ENCODE peak calls at places on chromosomes 6 and 20, in six cellular contexts. U is heart right ventricle, S is PC-9, Z is neuronal stem cell, W is mesenchymal stem cell, I is aorta. D is an unnamed sample.

GRCh38 chr6:169345198-169345597 is 91.6 kb upstream of the THBS2 start:
- DNase-seq in S (no peak), U (no peak), Z (no peak), W (no peak), I (no peak), D (no peak)

GRCh38 chr20:43191946-43192847 is 2.5 kb upstream of the PTPRT start:
- DNase-seq in U (no peak), W (no peak), S (no peak), Z (no peak), I (no peak), D (peak; percentile 34)

GRCh38 chr6:113457156-113457555 is 400.0 kb upstream of the MARCKS start:
- DNase-seq in Z (no peak), W (peak; percentile 98), S (no peak), I (peak; percentile 67), U (peak; percentile 7), D (no peak)

GRCh38 chr20:50008007-50008406 is 25.2 kb downstream of the SNAI1 start:
- DNase-seq in Z (no peak), U (no peak), I (no peak), W (no peak), S (no peak), D (no peak)

GRCh38 chr20:60477958-60478357 is 519.7 kb downstream of the CDH26 start:
- DNase-seq in S (no peak), Z (no peak), I (peak; percentile 66), U (peak; percentile 37), W (no peak), D (no peak)

GRCh38 chr6:35797837-35798526 is 859 bp upstream of the CLPS start:
- DNase-seq in U (no peak), S (no peak), I (no peak), Z (no peak), W (no peak), D (no peak)

GRCh38 chr20:15814903-15815302 is 758.3 kb downstream of the KIF16B start:
- DNase-seq in S (peak; percentile 87), Z (no peak), U (no peak), I (no peak), W (no peak), D (no peak)

GRCh38 chr20:16927031-16927430 is 178.9 kb downstream of the OTOR start:
- DNase-seq in S (no peak), I (no peak), W (no peak), U (no peak), Z (no peak), D (no peak)

GRCh38 chr6:75491302-75491701 is 2.3 kb downstream of the FILIP1 start:
- DNase-seq in U (no peak), W (no peak), I (no peak), Z (no peak), S (no peak), D (no peak)

GRCh38 chr6:166586424-166587156 is at the start of gene RAMACL:
- DNase-seq in I (no peak), U (no peak), Z (no peak), S (peak; percentile 43), W (no peak), D (no peak)

GRCh38 chr20:49595811-49596545 is 28.0 kb upstream of the PTGIS start:
- DNase-seq in U (no peak), W (no peak), Z (no peak), I (peak; percentile 75), S (peak; percentile 67), D (peak; percentile 71)

GRCh38 chr6:108557494-108558371 is 3.0 kb upstream of the FOXO3 start:
- DNase-seq in S (peak; percentile 49), W (peak; percentile 80), U (peak; percentile 80), Z (peak; percentile 64), I (peak; percentile 81), D (no peak)

GRCh38 chr20:49247169-49247734 is 28.0 kb downstream of the DDX27 start:
- DNase-seq in U (no peak), S (no peak), I (no peak), Z (no peak), W (no peak), D (no peak)

GRCh38 chr6:168058691-168059551 is 20.1 kb downstream of the FRMD1 start:
- DNase-seq in U (no peak), I (no peak), S (no peak), Z (no peak), W (no peak), D (no peak)

GRCh38 chr20:45459606-45460005 is 9.9 kb upstream of the WFDC2 start:
- DNase-seq in U (no peak), W (no peak), I (no peak), S (peak; percentile 54), Z (no peak), D (no peak)

GRCh38 chr6:152154559-152155356 is 347.3 kb downstream of the ESR1 start:
- DNase-seq in U (no peak), Z (no peak), S (no peak), W (no peak), I (no peak), D (no peak)
- H3K36me3 ChIP-seq in U (peaks cover 57% of the 10 kb centered on the region), Z (no peaks in the 10 kb centered on the region), S (no peaks in the 10 kb centered on the region), W (peaks cover 10% of the 10 kb centered on the region), I (no peaks in the 10 kb centered on the region), D (peaks cover 4% of the 10 kb centered on the region)

GRCh38 chr20:38841570-38841969 is 36.1 kb downstream of the PPP1R16B start:
- DNase-seq in W (no peak), U (no peak), Z (no peak), I (no peak), S (no peak), D (no peak)

GRCh38 chr20:38842558-38842981 is 37.1 kb downstream of the PPP1R16B start:
- DNase-seq in Z (no peak), S (no peak), I (no peak), W (no peak), U (no peak), D (no peak)

GRCh38 chr20:38844963-38845362 is 39.5 kb downstream of the PPP1R16B start:
- DNase-seq in W (no peak), Z (no peak), I (no peak), U (no peak), S (no peak), D (no peak)

GRCh38 chr20:38842017-38842416 is 36.5 kb downstream of the PPP1R16B start:
- DNase-seq in Z (no peak), U (no peak), I (no peak), S (no peak), W (no peak), D (no peak)

GRCh38 chr20:38843346-38843745 is 37.8 kb downstream of the PPP1R16B start:
- DNase-seq in W (no peak), I (no peak), S (no peak), U (no peak), Z (no peak), D (no peak)
- H3K4me3 ChIP-seq in W (no peak overlapping the region), I (no peak overlapping the region), S (no peak overlapping the region), U (no peak overlapping the region), Z (no peak overlapping the region), D (no peak overlapping the region)

GRCh38 chr6:22221630-22222029 is 75.2 kb downstream of the PRL start:
- DNase-seq in I (no peak), U (no peak), S (peak; percentile 96), W (no peak), Z (no peak), D (no peak)

GRCh38 chr6:22222469-22222868 is 74.4 kb downstream of the PRL start:
- DNase-seq in Z (peak; percentile 15), W (no peak), I (no peak), S (no peak), U (no peak), D (no peak)

GRCh38 chr6:22218410-22218809 is 78.4 kb downstream of the PRL start:
- DNase-seq in U (no peak), W (no peak), I (no peak), Z (no peak), S (no peak), D (no peak)

GRCh38 chr6:22219916-22220315 is 76.9 kb downstream of the PRL start:
- DNase-seq in Z (no peak), I (no peak), W (no peak), S (no peak), U (no peak), D (no peak)

DNA sequence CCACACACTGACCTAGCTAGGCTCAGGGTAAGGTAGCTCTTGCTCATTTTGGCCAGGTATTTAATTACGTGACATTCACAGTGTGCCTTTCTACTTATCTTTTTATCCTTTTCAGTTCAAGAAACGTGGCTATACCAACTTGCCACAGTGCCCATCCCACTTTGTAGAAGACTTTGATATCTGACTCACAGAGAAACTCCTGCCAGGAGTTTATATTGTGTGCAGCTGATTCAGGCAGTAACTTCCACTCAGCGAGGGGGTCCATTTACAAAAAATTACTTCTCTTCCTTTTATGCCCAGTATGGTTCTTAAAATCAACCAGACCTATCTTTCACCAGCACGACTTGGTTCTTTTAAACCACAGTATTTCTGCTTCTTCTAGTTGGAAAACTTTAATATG is 75.6 kb downstream of the PRL start:
- DNase-seq in S (peak; percentile 79), W (no peak), Z (no peak), I (no peak), U (no peak), D (no peak)
- H3K9me3 ChIP-seq in S (no peaks in the 10 kb centered on the region), W (no peaks in the 10 kb centered on the region), Z (peaks cover 1% of the 10 kb centered on the region), I (no peaks in the 10 kb centered on the region), U (no peaks in the 10 kb centered on the region), D (no peaks in the 10 kb centered on the region)

GRCh38 chr6:122063090-122063489 is 336.4 kb upstream of the HSF2 start:
- DNase-seq in I (no peak), W (no peak), S (no peak), U (no peak), Z (peak; percentile 8), D (no peak)
- H3K36me3 ChIP-seq in I (no peaks in the 10 kb centered on the region), W (no peaks in the 10 kb centered on the region), S (no peaks in the 10 kb centered on the region), U (no peaks in the 10 kb centered on the region), Z (no peaks in the 10 kb centered on the region), D (no peaks in the 10 kb centered on the region)

GRCh38 chr6:156660389-156660788 is 116.8 kb upstream of the ARID1B start:
- DNase-seq in U (no peak), W (no peak), I (no peak), S (no peak), Z (no peak), D (no peak)

GRCh38 chr6:156658596-156659316 is 118.4 kb upstream of the ARID1B start:
- DNase-seq in U (no peak), I (no peak), W (no peak), S (no peak), Z (no peak), D (peak; percentile 39)

GRCh38 chr6:156659317-156660198 is 117.6 kb upstream of the ARID1B start:
- DNase-seq in S (no peak), I (no peak), Z (no peak), U (no peak), W (peak; percentile 6), D (no peak)

GRCh38 chr6:156658186-156658585 is 119.0 kb upstream of the ARID1B start:
- DNase-seq in U (no peak), I (no peak), S (no peak), W (no peak), Z (no peak), D (peak; percentile 82)

DNA sequence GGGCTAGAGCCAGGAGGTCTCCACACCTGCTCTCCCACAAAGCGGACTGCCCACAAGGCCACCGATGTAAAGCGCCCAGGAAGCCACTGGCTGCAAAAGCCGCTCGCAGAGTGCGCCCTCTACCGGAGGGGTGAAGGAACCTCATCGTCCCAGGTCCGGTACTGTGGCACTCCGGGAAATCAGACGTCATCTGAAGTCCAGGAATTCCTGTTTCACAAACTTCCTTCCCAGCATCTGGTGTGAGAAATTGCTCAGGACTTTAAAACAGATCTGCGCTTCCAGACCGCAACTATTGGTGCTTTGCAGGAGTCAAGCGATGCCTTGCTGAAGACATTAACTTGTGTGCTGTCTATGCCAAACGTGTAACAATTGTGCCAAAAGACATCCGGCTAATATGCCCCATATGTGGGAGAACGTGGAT is 115.1 kb upstream of the ARID1B start:
- DNase-seq in Z (no peak), U (no peak), I (no peak), S (peak; percentile 34), W (no peak), D (no peak)
- H3K4me3 ChIP-seq in Z (no peak overlapping the region), U (no peak overlapping the region), I (no peak overlapping the region), S (no peak overlapping the region), W (no peak overlapping the region), D (no peak overlapping the region)

GRCh38 chr6:107447663-107448216 is 11.6 kb downstream of the PDSS2 start:
- DNase-seq in Z (no peak), U (no peak), I (no peak), S (no peak), W (no peak), D (no peak)
- H3K9me3 ChIP-seq in Z (peaks cover 7% of the 10 kb centered on the region), U (no peaks in the 10 kb centered on the region), I (peaks cover 5% of the 10 kb centered on the region), S (peaks cover 11% of the 10 kb centered on the region), W (peaks cover 19% of the 10 kb centered on the region), D (peaks cover 16% of the 10 kb centered on the region)

D was measured in MG63.